ENCODE peak calls at places on chromosome 5, in six cellular contexts. X, Q, H, A, O and Y are unnamed samples. For H3K4me1 and H3K27me3, the result is how much of the 10 kb centered on the place peaks cover.

GRCh38 chr5:124902097-124902821 is 155.8 kb upstream of the ZNF608 start:
- DNase-seq in A (no peak), Q (no peak), H (no peak), O (no peak), X (peak), Y (no peak)

GRCh38 chr5:172929371-172929838 is 29.8 kb upstream of the RPL26L1 start:
- DNase-seq in X (no peak), Q (no peak), O (no peak), H (no peak), A (no peak), Y (no peak)

GRCh38 chr5:153546566-153546965 is 56.1 kb downstream of the GRIA1 start:
- DNase-seq in A (no peak), H (no peak), O (no peak), X (no peak), Q (no peak), Y (no peak)

GRCh38 chr5:139985733-139986132 is 57.4 kb downstream of the NRG2 start:
- DNase-seq in A (peak), Q (no peak), O (no peak), H (peak), X (no peak), Y (no peak)

GRCh38 chr5:173837654-173838053 is 50.5 kb upstream of the CPEB4 start:
- DNase-seq in H (no peak), X (no peak), O (no peak), A (no peak), Q (no peak), Y (no peak)

GRCh38 chr5:82673460-82673859 is 395.3 kb upstream of the RPS23 start:
- DNase-seq in O (no peak), Q (no peak), A (no peak), H (no peak), X (no peak), Y (no peak)

GRCh38 chr5:158485604-158486081 is 614.1 kb downstream of the EBF1 start:
- DNase-seq in O (no peak), X (no peak), H (no peak), A (peak), Q (no peak), Y (no peak)

GRCh38 chr5:172188893-172189692 is 1.1 kb upstream of the STK10 start:
- DNase-seq in X (no peak), Q (peak), H (no peak), A (no peak), O (no peak), Y (peak)

GRCh38 chr5:43017438-43017820 is 22.7 kb downstream of the ANXA2R start:
- DNase-seq in H (no peak), O (no peak), X (no peak), Q (peak), A (no peak), Y (peak)

GRCh38 chr5:107359033-107359915 is 311.5 kb downstream of the EFNA5 start:
- DNase-seq in O (no peak), X (no peak), H (no peak), Q (no peak), A (no peak), Y (no peak)

GRCh38 chr5:150419630-150420270 is 7.0 kb upstream of the CD74 start:
- DNase-seq in O (no peak), X (no peak), Q (no peak), H (no peak), A (no peak), Y (peak)

GRCh38 chr5:158516521-158516920 is 583.2 kb downstream of the EBF1 start:
- DNase-seq in O (no peak), A (no peak), X (no peak), Q (no peak), H (no peak), Y (no peak)

GRCh38 chr5:135447298-135447929 is at the start of gene DCANP1:
- DNase-seq in O (no peak), A (no peak), X (no peak), Q (no peak), H (no peak), Y (peak)

GRCh38 chr5:78747703-78748359 is 99.3 kb upstream of the LHFPL2 start:
- DNase-seq in A (no peak), Q (no peak), O (no peak), X (no peak), H (no peak), Y (peak)

GRCh38 chr5:171750316-171750788 is 35.3 kb upstream of the SMIM23 start:
- DNase-seq in O (no peak), X (no peak), Q (peak), H (no peak), A (peak), Y (peak)

GRCh38 chr5:176740702-176741565 is 69.4 kb upstream of the UNC5A start:
- DNase-seq in X (no peak), O (peak), H (no peak), A (no peak), Q (peak), Y (no peak)

GRCh38 chr5:124649548-124650501 is 96.6 kb downstream of the ZNF608 start:
- DNase-seq in Q (no peak), H (no peak), X (peak), O (no peak), A (peak), Y (no peak)

GRCh38 chr5:139635606-139636206 is 12.4 kb upstream of the CXXC5 start:
- DNase-seq in Q (no peak), H (no peak), A (peak), X (peak), O (no peak), Y (peak)

GRCh38 chr5:38458174-38458573 is 98.3 kb downstream of the LIFR start:
- DNase-seq in A (no peak), Q (no peak), H (no peak), X (no peak), O (no peak), Y (no peak)

GRCh38 chr5:167573274-167574127 is 717.9 kb upstream of the WWC1 start:
- DNase-seq in A (no peak), X (peak), O (no peak), H (no peak), Q (peak), Y (peak)

GRCh38 chr5:119074419-119074818 is 3.5 kb downstream of the DMXL1 start:
- DNase-seq in A (no peak), O (no peak), X (peak), Q (no peak), H (no peak), Y (no peak)

GRCh38 chr5:119078071-119078846 is 7.4 kb downstream of the DMXL1 start:
- DNase-seq in H (no peak), O (no peak), A (no peak), X (peak), Q (no peak), Y (no peak)

GRCh38 chr5:119078870-119079269 is 8.0 kb downstream of the DMXL1 start:
- DNase-seq in X (no peak), H (no peak), O (no peak), A (no peak), Q (no peak), Y (no peak)

GRCh38 chr5:119077444-119077843 is 6.6 kb downstream of the DMXL1 start:
- DNase-seq in O (no peak), Q (no peak), H (no peak), A (no peak), X (no peak), Y (no peak)

GRCh38 chr5:119076080-119076479 is 5.2 kb downstream of the DMXL1 start:
- DNase-seq in A (no peak), H (no peak), Q (no peak), O (no peak), X (no peak), Y (no peak)
- H3K4me1 ChIP-seq in A (half or more), H (under half), Q (under half), O (under half), X (under half), Y (under half)

GRCh38 chr5:73939535-73939934 is 313.5 kb downstream of the ARHGEF28 start:
- DNase-seq in Q (no peak), A (no peak), X (no peak), H (no peak), O (no peak), Y (no peak)

GRCh38 chr5:73938938-73939320 is 312.9 kb downstream of the ARHGEF28 start:
- DNase-seq in H (no peak), A (no peak), O (no peak), Q (no peak), X (no peak), Y (no peak)

GRCh38 chr5:73940747-73941146 is 314.8 kb downstream of the ARHGEF28 start:
- DNase-seq in H (no peak), X (no peak), Q (no peak), A (no peak), O (no peak), Y (no peak)

GRCh38 chr5:73940026-73940425 is 314.0 kb downstream of the ARHGEF28 start:
- DNase-seq in Q (no peak), A (no peak), O (no peak), X (no peak), H (no peak), Y (no peak)

GRCh38 chr5:73938280-73938937 is 312.4 kb downstream of the ARHGEF28 start:
- DNase-seq in Q (no peak), H (peak), X (no peak), A (no peak), O (no peak), Y (no peak)
- H3K27ac ChIP-seq in Q (no peak), H (peak), X (no peak), A (no peak), O (peak), Y (peak)

GRCh38 chr5:3601929-3602712 is 6.5 kb downstream of the IRX1 start:
- DNase-seq in H (no peak), A (no peak), O (no peak), Q (no peak), X (no peak), Y (peak)
- H3K27me3 ChIP-seq in H (under half), A (half or more), O (under half), Q (half or more), X (under half), Y (half or more)

DNA sequence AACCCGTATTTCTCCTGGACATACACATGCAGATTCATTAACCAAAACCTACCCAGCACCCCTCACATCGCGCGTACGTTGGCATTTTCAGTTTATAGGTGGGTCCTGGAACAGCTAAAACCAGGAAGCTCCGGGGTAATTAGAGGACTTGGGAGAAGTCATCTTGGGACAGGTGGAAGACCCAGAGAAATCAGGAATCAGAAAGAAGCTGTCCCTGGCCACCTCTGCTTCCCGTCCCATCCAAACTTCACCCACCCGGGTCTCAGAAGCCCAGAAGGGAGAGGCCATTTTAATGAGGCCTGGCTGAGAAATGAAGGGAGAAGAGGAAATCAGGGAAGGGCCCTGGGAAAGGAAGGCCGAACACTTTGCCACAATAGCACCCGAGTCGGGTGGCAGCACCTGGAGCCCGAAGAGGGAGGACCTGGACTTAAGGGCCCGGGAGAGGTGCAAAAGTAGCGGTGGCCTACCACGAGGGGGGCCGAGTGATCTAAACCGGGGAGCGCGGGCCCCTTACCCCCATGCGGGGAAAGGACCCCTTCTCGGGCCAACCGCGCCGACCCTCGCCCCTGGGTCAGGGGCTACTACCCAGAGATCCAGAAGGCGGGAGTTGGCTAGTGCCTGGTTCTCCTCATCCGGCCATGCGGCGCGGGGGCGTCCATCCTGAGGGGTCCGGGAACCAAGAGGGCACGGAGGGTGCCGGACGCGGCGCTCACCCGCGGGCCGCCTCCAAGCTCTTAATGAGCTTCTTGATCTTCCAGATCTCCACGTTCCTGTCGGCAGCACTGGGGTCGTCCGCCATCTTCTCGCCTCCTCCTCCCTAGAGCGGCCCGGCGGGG is 698 bp downstream of the ETF1 start:
- DNase-seq in A (no peak), X (no peak), Q (no peak), O (no peak), H (no peak), Y (peak)
- H3K4me1 ChIP-seq in A (half or more), X (under half), Q (under half), O (under half), H (under half), Y (under half)

GRCh38 chr5:151697452-151697851 is 10.7 kb upstream of the SPARC start:
- DNase-seq in A (no peak), Q (peak), H (no peak), X (no peak), O (no peak), Y (peak)
- H3K27ac ChIP-seq in A (peak), Q (no peak), H (no peak), X (no peak), O (peak), Y (no peak)

GRCh38 chr5:29995154-29995553 is 1198.3 kb upstream of the CDH6 start:
- DNase-seq in X (no peak), A (no peak), O (no peak), Q (no peak), H (no peak), Y (no peak)

GRCh38 chr5:29994519-29994918 is 1199.0 kb upstream of the CDH6 start:
- DNase-seq in A (no peak), H (no peak), X (no peak), O (no peak), Q (no peak), Y (no peak)

GRCh38 chr5:29993286-29993685 is 1200.2 kb upstream of the CDH6 start:
- DNase-seq in X (no peak), A (no peak), O (no peak), Q (no peak), H (no peak), Y (no peak)

GRCh38 chr5:29992248-29992647 is 1201.2 kb upstream of the CDH6 start:
- DNase-seq in H (no peak), X (no peak), Q (no peak), O (no peak), A (no peak), Y (no peak)

GRCh38 chr5:29990681-29991080 is 1202.8 kb upstream of the CDH6 start:
- DNase-seq in Q (no peak), O (no peak), X (no peak), A (no peak), H (no peak), Y (no peak)
- H3K27me3 ChIP-seq in Q (under half), O (under half), X (under half), A (under half), H (under half), Y (under half)

GRCh38 chr5:59628062-59628828 is 265.3 kb downstream of the PDE4D start:
- DNase-seq in H (no peak), O (no peak), Q (no peak), A (no peak), X (no peak), Y (no peak)

DNA sequence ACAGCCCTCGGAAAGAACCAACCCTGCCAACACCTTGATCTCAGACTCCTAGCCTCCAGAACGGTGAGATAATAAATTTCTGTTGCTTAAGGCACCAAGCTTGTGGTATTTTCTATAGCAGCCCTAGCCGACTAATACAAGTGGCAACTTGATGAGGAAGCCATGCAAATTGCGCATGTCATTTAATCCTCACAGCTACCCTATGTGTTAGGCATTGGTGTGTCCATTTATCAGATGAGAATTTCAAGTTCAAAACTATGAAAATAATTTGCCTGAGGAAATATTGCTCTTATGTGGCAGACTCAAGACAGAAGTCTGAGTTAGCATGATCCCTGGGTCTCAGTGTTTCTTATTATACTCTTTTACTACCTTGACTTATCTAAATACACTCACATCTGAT is 264.0 kb downstream of the PDE4D start:
- DNase-seq in A (no peak), Q (no peak), H (no peak), O (no peak), X (no peak), Y (no peak)
- H3K4me1 ChIP-seq in A (under half), Q (under half), H (under half), O (under half), X (under half), Y (under half)